ENCODE peak calls at places on chromosome 11, in six cellular contexts. N is astrocyte of the spinal cord, V is bronchial epithelial cell, L is endothelial cell, U is T47D, D is HT-29. F is an unnamed sample.
A peak's percentile ranks its signal among the peaks of the same experiment; 100 is the strongest.

GRCh38 chr11:111429066-111429506 is 50.0 kb upstream of the POU2AF1 start:
- DNase-seq in N (peak; percentile 36), V (peak; percentile 41), L (peak; percentile 64), U (no peak), D (peak; percentile 83), F (peak; percentile 84)

GRCh38 chr11:12180257-12181205 is 70.1 kb downstream of the MICAL2 start:
- DNase-seq in N (no peak), V (no peak), L (no peak), U (no peak), D (no peak), F (no peak)

GRCh38 chr11:12285106-12285505 is 92.3 kb upstream of the PARVA start:
- DNase-seq in N (peak; percentile 97), V (peak; percentile 68), L (peak; percentile 0), U (no peak), D (no peak), F (no peak)

GRCh38 chr11:33347490-33348125 is 90.4 kb downstream of the HIPK3 start:
- DNase-seq in N (no peak), V (no peak), L (no peak), U (no peak), D (no peak), F (no peak)

GRCh38 chr11:22832315-22833041 is 2.9 kb upstream of the SVIP start:
- DNase-seq in N (no peak), V (peak; percentile 49), L (no peak), U (no peak), D (no peak), F (peak; percentile 43)

GRCh38 chr11:29527391-29527936 is 489.4 kb downstream of the KCNA4 start:
- DNase-seq in N (peak; percentile 69), V (peak; percentile 96), L (no peak), U (no peak), D (peak; percentile 78), F (peak; percentile 69)

GRCh38 chr11:123180574-123180973 is 14.5 kb downstream of the CLMP start:
- DNase-seq in N (no peak), V (no peak), L (no peak), U (peak; percentile 70), D (no peak), F (no peak)

GRCh38 chr11:7545611-7546010 is 31.8 kb downstream of the PPFIBP2 start:
- DNase-seq in N (no peak), V (no peak), L (no peak), U (no peak), D (no peak), F (no peak)

GRCh38 chr11:86360775-86361395 is 13.8 kb upstream of the CCDC81 start:
- DNase-seq in N (peak; percentile 67), V (peak; percentile 67), L (no peak), U (peak; percentile 65), D (peak; percentile 64), F (peak; percentile 67)

GRCh38 chr11:128809128-128809527 is 58.0 kb downstream of the KCNJ1 start:
- DNase-seq in N (no peak), V (peak; percentile 98), L (no peak), U (no peak), D (no peak), F (no peak)

GRCh38 chr11:75913984-75914383 is 99.0 kb downstream of the UVRAG start:
- DNase-seq in N (no peak), V (no peak), L (no peak), U (no peak), D (no peak), F (no peak)

GRCh38 chr11:95762513-95762912 is 27.1 kb downstream of the FAM76B start:
- DNase-seq in N (peak; percentile 8), V (no peak), L (no peak), U (no peak), D (no peak), F (no peak)

GRCh38 chr11:8080674-8081590 is at the start of gene TUB:
- DNase-seq in N (no peak), V (no peak), L (peak; percentile 26), U (peak; percentile 45), D (no peak), F (peak; percentile 72)

GRCh38 chr11:95991545-95991944 is 67.6 kb upstream of the MTMR2 start:
- DNase-seq in N (peak; percentile 67), V (no peak), L (no peak), U (no peak), D (peak; percentile 66), F (no peak)

GRCh38 chr11:65645710-65646109 is 7.8 kb downstream of the SIPA1 start:
- DNase-seq in N (peak; percentile 42), V (no peak), L (no peak), U (peak; percentile 56), D (no peak), F (no peak)

GRCh38 chr11:65043881-65044501 is 3.0 kb downstream of the SAC3D1 start:
- DNase-seq in N (no peak), V (peak; percentile 18), L (no peak), U (no peak), D (no peak), F (no peak)

GRCh38 chr11:44726278-44727113 is at the start of gene TSPAN18:
- DNase-seq in N (no peak), V (no peak), L (peak; percentile 48), U (no peak), D (no peak), F (peak; percentile 20)

GRCh38 chr11:111939836-111940604 is 2.9 kb downstream of the DIXDC1 start:
- DNase-seq in N (peak; percentile 90), V (peak; percentile 87), L (no peak), U (no peak), D (no peak), F (no peak)

GRCh38 chr11:61922539-61922938 is 5.2 kb upstream of the RAB3IL1 start:
- DNase-seq in N (peak; percentile 64), V (no peak), L (no peak), U (no peak), D (no peak), F (no peak)

GRCh38 chr11:20000393-20001134 is 159.7 kb downstream of the DBX1 start:
- DNase-seq in N (no peak), V (no peak), L (no peak), U (no peak), D (no peak), F (peak; percentile 97)

GRCh38 chr11:83827940-83828554 is 541.9 kb upstream of the CCDC90B start:
- DNase-seq in N (peak; percentile 67), V (peak; percentile 42), L (no peak), U (no peak), D (peak; percentile 40), F (peak; percentile 83)

GRCh38 chr11:3942160-3942955 is 86.9 kb downstream of the STIM1 start:
- DNase-seq in N (no peak), V (no peak), L (no peak), U (no peak), D (no peak), F (peak; percentile 10)

GRCh38 chr11:214083-214482 is 6.6 kb downstream of the RIC8A start:
- DNase-seq in N (no peak), V (no peak), L (no peak), U (no peak), D (no peak), F (no peak)

GRCh38 chr11:43574949-43575915 is 105.3 kb upstream of the HSD17B12 start:
- DNase-seq in N (peak; percentile 25), V (no peak), L (no peak), U (no peak), D (no peak), F (peak; percentile 68)

GRCh38 chr11:73236879-73237278 is 18.8 kb downstream of the P2RY2 start:
- DNase-seq in N (no peak), V (peak; percentile 50), L (peak; percentile 72), U (peak; percentile 90), D (peak; percentile 78), F (peak; percentile 86)

GRCh38 chr11:9688716-9689511 is 25.0 kb downstream of the SWAP70 start:
- DNase-seq in N (peak; percentile 81), V (peak; percentile 69), L (no peak), U (no peak), D (no peak), F (no peak)

GRCh38 chr11:6414874-6415328 is 4.0 kb downstream of the APBB1 start:
- DNase-seq in N (no peak), V (no peak), L (no peak), U (no peak), D (no peak), F (no peak)

GRCh38 chr11:93225642-93226041 is 27.9 kb upstream of the SLC36A4 start:
- DNase-seq in N (peak; percentile 39), V (peak; percentile 21), L (no peak), U (peak; percentile 41), D (peak; percentile 66), F (peak; percentile 86)

GRCh38 chr11:70751142-70751734 is 352.9 kb downstream of the CTTN start:
- DNase-seq in N (peak; percentile 0), V (peak; percentile 4), L (no peak), U (no peak), D (no peak), F (peak; percentile 36)

GRCh38 chr11:37504066-37504611 is 906.1 kb upstream of the RAG2 start:
- DNase-seq in N (peak; percentile 90), V (peak; percentile 94), L (no peak), U (no peak), D (peak; percentile 65), F (no peak)

GRCh38 chr11:117089685-117090084 is 8.5 kb downstream of the SIK3 start:
- DNase-seq in N (no peak), V (peak; percentile 85), L (no peak), U (no peak), D (no peak), F (no peak)

GRCh38 chr11:3108183-3108721 is 51.0 kb upstream of the CARS1 start:
- DNase-seq in N (no peak), V (no peak), L (no peak), U (no peak), D (no peak), F (no peak)

GRCh38 chr11:131760191-131760951 is 390.0 kb downstream of the NTM start:
- DNase-seq in N (peak; percentile 78), V (no peak), L (peak; percentile 38), U (no peak), D (no peak), F (no peak)

GRCh38 chr11:112206071-112206470 is 20.2 kb upstream of the PTS start:
- DNase-seq in N (no peak), V (no peak), L (no peak), U (no peak), D (no peak), F (no peak)

GRCh38 chr11:124801014-124801413 is 808 bp upstream of the MSANTD2 start:
- DNase-seq in N (no peak), V (peak; percentile 61), L (no peak), U (no peak), D (no peak), F (peak; percentile 34)

GRCh38 chr11:47863893-47864430 is 15.8 kb upstream of the NUP160 start:
- DNase-seq in N (no peak), V (no peak), L (no peak), U (no peak), D (no peak), F (no peak)

F was measured in DMS53.